ENCODE peak calls at places on chromosomes 2 and 18, in five cellular contexts. Z is fibroblast of gingiva, F is nephron progenitor cell, T is AG10803, V is posterior vena cava. S is an unnamed sample.

GRCh38 chr2:235378261-235378660 is 115.6 kb upstream of the AGAP1 start:
- DNase-seq in Z (peak; percentile 26), F (no peak), T (peak; percentile 31), V (no peak), S (no peak)

GRCh38 chr2:74010087-74010541 is 25.4 kb downstream of the TET3 start:
- DNase-seq in Z (no peak), F (no peak), T (no peak), V (no peak), S (no peak)

GRCh38 chr2:9201185-9201891 is 5.3 kb upstream of the ASAP2 start:
- DNase-seq in Z (no peak), F (no peak), T (peak; percentile 77), V (no peak), S (peak; percentile 78)

GRCh38 chr2:121510857-121511256 is 19.8 kb upstream of the RNU4ATAC start:
- DNase-seq in Z (no peak), F (no peak), T (no peak), V (no peak), S (no peak)

GRCh38 chr2:158667567-158667966 is 127.5 kb upstream of the DAPL1 start:
- DNase-seq in Z (no peak), F (no peak), T (peak; percentile 60), V (no peak), S (peak; percentile 93)

GRCh38 chr18:12657849-12658829 is at the start of gene SPIRE1:
- DNase-seq in Z (peak; percentile 80), F (peak; percentile 72), T (peak; percentile 75), V (peak; percentile 91), S (peak; percentile 33)

GRCh38 chr2:36338827-36339145 is 16.8 kb upstream of the CRIM1 start:
- DNase-seq in Z (peak; percentile 16), F (no peak), T (peak; percentile 75), V (no peak), S (peak; percentile 80)

GRCh38 chr18:61582205-61582710 is 249.0 kb downstream of the CDH20 start:
- DNase-seq in Z (no peak), F (no peak), T (no peak), V (no peak), S (no peak)

GRCh38 chr2:233285921-233286320 is 21.7 kb upstream of the SAG start:
- DNase-seq in Z (no peak), F (no peak), T (peak; percentile 13), V (no peak), S (peak; percentile 56)

GRCh38 chr2:224927671-224928173 is 114.5 kb downstream of the DOCK10 start:
- DNase-seq in Z (peak; percentile 43), F (no peak), T (no peak), V (no peak), S (peak; percentile 80)

S was measured in astrocyte.